ENCODE peak calls at places on chromosomes 16 and 17, in ten cellular contexts. W is activated naive CD4-positive, alpha-beta T cell treated with anti-CD3 and anti-CD28 coated beads, Interleukin-2, amount 10 ng/mL, durations not matched to agents 7 days and 5 days; V is NCI-H1092 treated with DMSO at 0.1 percent for 48 hours; O is hepatic stellate cell; R is cardiac fibroblast; H is left cardiac atrium; S is T-helper 2 cell; B is GM03348; K is NCI-H1436; M is foreskin fibroblast. G is an unnamed sample.

GRCh38 chr16:72422308-72422897 is 250.4 kb upstream of the PMFBP1 start:
- DNase-seq in W (no peak), V (no peak), O (no peak), R (no peak), H (no peak), S (no peak), B (no peak), K (no peak), M (no peak), G (no peak)

GRCh38 chr16:67847064-67847861 is at the start of gene CENPT:
- DNase-seq in W (peak; percentile 76), V (no peak), O (peak; percentile 79), R (peak; percentile 56), H (peak; percentile 76), S (no peak), B (peak; percentile 74), K (peak; percentile 66), M (peak; percentile 50), G (peak; percentile 63)

GRCh38 chr17:79741751-79742588 is 11.2 kb downstream of the ENPP7 start:
- DNase-seq in W (peak; percentile 82), V (peak; percentile 69), O (peak; percentile 79), R (peak; percentile 56), H (peak; percentile 73), S (peak; percentile 50), B (peak; percentile 91), K (peak; percentile 81), M (peak; percentile 7), G (peak; percentile 42)

GRCh38 chr16:30075503-30076275 is at the start of gene PPP4C:
- DNase-seq in W (peak; percentile 95), V (peak; percentile 85), O (peak; percentile 97), R (peak; percentile 91), H (peak; percentile 94), S (peak; percentile 90), B (peak; percentile 94), K (peak; percentile 76), M (peak; percentile 86), G (peak; percentile 92)

GRCh38 chr16:82331397-82331796 is 161.4 kb upstream of the MPHOSPH6 start:
- DNase-seq in W (no peak), V (peak; percentile 20), O (no peak), R (no peak), H (no peak), S (no peak), B (no peak), K (no peak), M (no peak), G (no peak)

GRCh38 chr16:4624827-4625616 is 396 bp downstream of the MGRN1 start:
- DNase-seq in W (peak; percentile 81), V (peak; percentile 56), O (peak; percentile 71), R (peak; percentile 75), H (peak; percentile 77), S (peak; percentile 62), B (peak; percentile 68), K (no peak), M (no peak), G (peak; percentile 83)

GRCh38 chr17:39738568-39738901 is 797 bp downstream of the GRB7 start:
- DNase-seq in W (peak; percentile 63), V (peak; percentile 7), O (no peak), R (no peak), H (no peak), S (peak; percentile 41), B (no peak), K (peak; percentile 31), M (no peak), G (no peak)

GRCh38 chr17:5516060-5516792 is 29.9 kb downstream of the MIS12 start:
- DNase-seq in W (no peak), V (no peak), O (peak; percentile 89), R (peak; percentile 84), H (no peak), S (no peak), B (peak; percentile 92), K (no peak), M (peak; percentile 96), G (peak; percentile 96)

GRCh38 chr16:4578961-4579530 is 22.9 kb downstream of the C16orf96 start:
- DNase-seq in W (no peak), V (peak; percentile 16), O (no peak), R (no peak), H (no peak), S (no peak), B (no peak), K (peak; percentile 21), M (no peak), G (no peak)

GRCh38 chr17:1762233-1762905 is 509 bp downstream of the SERPINF1 start:
- DNase-seq in W (no peak), V (no peak), O (no peak), R (peak; percentile 72), H (peak; percentile 72), S (no peak), B (peak; percentile 71), K (no peak), M (peak; percentile 46), G (peak; percentile 62)

GRCh38 chr16:85662036-85662812 is 26.5 kb downstream of the GINS2 start:
- DNase-seq in W (no peak), V (no peak), O (no peak), R (no peak), H (peak; percentile 17), S (no peak), B (no peak), K (no peak), M (no peak), G (no peak)

GRCh38 chr16:23835390-23836077 is at the start of gene PRKCB:
- DNase-seq in W (peak; percentile 93), V (peak; percentile 31), O (no peak), R (peak; percentile 41), H (peak; percentile 81), S (peak; percentile 85), B (peak; percentile 39), K (no peak), M (peak; percentile 17), G (peak; percentile 23)

GRCh38 chr17:50948711-50949110 is 82.6 kb upstream of the TOB1 start:
- DNase-seq in W (no peak), V (peak; percentile 9), O (no peak), R (no peak), H (no peak), S (no peak), B (no peak), K (no peak), M (no peak), G (no peak)

GRCh38 chr17:40958086-40958953 is 8.4 kb downstream of the KRT39 start:
- DNase-seq in W (no peak), V (no peak), O (no peak), R (no peak), H (no peak), S (no peak), B (no peak), K (no peak), M (no peak), G (no peak)

GRCh38 chr17:74147966-74148365 is 55.5 kb upstream of the RPL38 start:
- DNase-seq in W (no peak), V (no peak), O (no peak), R (no peak), H (no peak), S (no peak), B (no peak), K (no peak), M (no peak), G (no peak)

GRCh38 chr16:67186550-67186950 is 2.8 kb upstream of the MATCAP1 start:
- DNase-seq in W (no peak), V (no peak), O (peak; percentile 54), R (no peak), H (no peak), S (no peak), B (no peak), K (no peak), M (peak; percentile 56), G (no peak)

GRCh38 chr16:1787056-1787321 is 4.2 kb downstream of the NUBP2 start:
- DNase-seq in W (no peak), V (no peak), O (no peak), R (no peak), H (peak; percentile 10), S (no peak), B (no peak), K (no peak), M (no peak), G (no peak)

GRCh38 chr17:34741967-34742366 is 162.6 kb downstream of the TMEM132E start:
- DNase-seq in W (no peak), V (no peak), O (no peak), R (no peak), H (no peak), S (no peak), B (no peak), K (no peak), M (no peak), G (no peak)

GRCh38 chr16:24701521-24701951 is 27.9 kb upstream of the TNRC6A start:
- DNase-seq in W (no peak), V (no peak), O (no peak), R (peak; percentile 85), H (no peak), S (no peak), B (no peak), K (no peak), M (peak; percentile 44), G (peak; percentile 60)

GRCh38 chr16:27596411-27596810 is 46.5 kb downstream of the KATNIP start:
- DNase-seq in W (no peak), V (no peak), O (no peak), R (peak; percentile 31), H (no peak), S (no peak), B (no peak), K (no peak), M (no peak), G (peak; percentile 51)

GRCh38 chr17:51362818-51363598 is 102.7 kb downstream of the UTP18 start:
- DNase-seq in W (no peak), V (no peak), O (no peak), R (peak; percentile 27), H (no peak), S (no peak), B (no peak), K (no peak), M (no peak), G (no peak)

GRCh38 chr16:13793788-13794461 is 126.0 kb upstream of the ERCC4 start:
- DNase-seq in W (no peak), V (no peak), O (no peak), R (no peak), H (peak; percentile 20), S (no peak), B (no peak), K (no peak), M (no peak), G (no peak)

GRCh38 chr17:7897773-7898172 is 9.2 kb downstream of the CHD3 start:
- DNase-seq in W (no peak), V (no peak), O (peak; percentile 59), R (peak; percentile 79), H (no peak), S (no peak), B (peak; percentile 62), K (no peak), M (peak; percentile 62), G (peak; percentile 83)

GRCh38 chr17:1713878-1714487 is 3.8 kb upstream of the TLCD2 start:
- DNase-seq in W (peak; percentile 24), V (peak; percentile 23), O (no peak), R (peak; percentile 58), H (no peak), S (no peak), B (peak; percentile 23), K (peak; percentile 12), M (peak; percentile 42), G (peak; percentile 47)

GRCh38 chr17:63696381-63696961 is 3.5 kb downstream of the LIMD2 start:
- DNase-seq in W (peak; percentile 62), V (no peak), O (peak; percentile 52), R (peak; percentile 55), H (peak; percentile 31), S (no peak), B (peak; percentile 51), K (peak; percentile 11), M (peak; percentile 21), G (peak; percentile 34)